ENCODE peak calls at places on chromosomes 2 and 18, in nine cellular contexts. K is left colon; N is stimulated activated CD8-positive, alpha-beta memory T cell treated with anti-CD3 and anti-CD28 coated beads, Interleukin-7, amount 100 ng/mL, for 1 hour; J is ELF-1; O is adrenal gland; M is effector CD4-positive, alpha-beta T cell; B is stimulated activated CD4-positive, alpha-beta T cell treated with anti-CD3 and anti-CD28 coated beads, TNF-alpha, amount 100 ng/mL, for 4 hours; T is erythroblast; E is NCI-H82. W is an unnamed sample.

GRCh38 chr2:52956115-52956514 is 811.5 kb upstream of the CHAC2 start:
- DNase-seq in K (no peak), N (no peak), J (no peak), O (no peak), M (no peak), B (no peak), T (no peak), E (peak; percentile 22), W (no peak)

GRCh38 chr18:3040881-3041280 is 27.9 kb upstream of the LPIN2 start:
- DNase-seq in K (no peak), N (no peak), J (no peak), O (no peak), M (no peak), B (no peak), T (no peak), E (no peak), W (no peak)

GRCh38 chr18:3525870-3526420 is 76.0 kb downstream of the TGIF1 start:
- DNase-seq in K (no peak), N (no peak), J (peak; percentile 14), O (no peak), M (no peak), B (no peak), T (no peak), E (no peak), W (peak; percentile 55)

GRCh38 chr18:33051397-33051796 is 278.6 kb upstream of the KLHL14 start:
- DNase-seq in K (no peak), N (no peak), J (no peak), O (no peak), M (no peak), B (no peak), T (no peak), E (peak; percentile 78), W (no peak)

GRCh38 chr2:209772316-209772715 is 684 bp downstream of the UNC80 start:
- DNase-seq in K (no peak), N (no peak), J (no peak), O (peak; percentile 13), M (no peak), B (no peak), T (no peak), E (peak; percentile 74), W (no peak)

GRCh38 chr2:37866535-37866934 is 58.6 kb upstream of the RMDN2 start:
- DNase-seq in K (no peak), N (no peak), J (no peak), O (no peak), M (no peak), B (no peak), T (no peak), E (no peak), W (no peak)

GRCh38 chr2:71548589-71549485 is 95.5 kb downstream of the DYSF start:
- DNase-seq in K (peak; percentile 80), N (peak; percentile 36), J (peak; percentile 88), O (peak; percentile 65), M (peak; percentile 47), B (peak; percentile 40), T (peak; percentile 66), E (peak; percentile 69), W (peak; percentile 85)

GRCh38 chr2:38512211-38512610 is 90.5 kb downstream of the HNRNPLL start:
- DNase-seq in K (no peak), N (no peak), J (peak; percentile 32), O (no peak), M (no peak), B (no peak), T (no peak), E (no peak), W (no peak)

GRCh38 chr18:59553273-59553672 is 143.9 kb downstream of the CCBE1 start:
- DNase-seq in K (no peak), N (no peak), J (no peak), O (no peak), M (no peak), B (no peak), T (no peak), E (no peak), W (no peak)

GRCh38 chr2:136023416-136023815 is 38.0 kb upstream of the DARS1 start:
- DNase-seq in K (no peak), N (no peak), J (no peak), O (no peak), M (no peak), B (no peak), T (no peak), E (no peak), W (no peak)

GRCh38 chr2:134446431-134447091 is 192.7 kb downstream of the MGAT5 start:
- DNase-seq in K (no peak), N (no peak), J (no peak), O (no peak), M (no peak), B (no peak), T (no peak), E (peak; percentile 92), W (no peak)

GRCh38 chr2:224611938-224612337 is 26.8 kb upstream of the CUL3 start:
- DNase-seq in K (no peak), N (no peak), J (peak; percentile 49), O (no peak), M (no peak), B (no peak), T (no peak), E (no peak), W (no peak)

GRCh38 chr2:47592381-47592780 is 189.4 kb downstream of the MSH2 start:
- DNase-seq in K (no peak), N (no peak), J (no peak), O (no peak), M (no peak), B (no peak), T (no peak), E (no peak), W (no peak)

GRCh38 chr2:39483530-39483929 is 46.4 kb upstream of the MAP4K3 start:
- DNase-seq in K (no peak), N (no peak), J (no peak), O (no peak), M (no peak), B (no peak), T (no peak), E (no peak), W (no peak)

GRCh38 chr18:62660741-62661140 is 54.6 kb upstream of the PHLPP1 start:
- DNase-seq in K (no peak), N (no peak), J (no peak), O (no peak), M (no peak), B (no peak), T (no peak), E (no peak), W (no peak)

GRCh38 chr2:238939074-238939473 is 91.2 kb downstream of the TWIST2 start:
- DNase-seq in K (no peak), N (no peak), J (no peak), O (no peak), M (no peak), B (no peak), T (no peak), E (no peak), W (no peak)

GRCh38 chr2:10599921-10600320 is 89.9 kb downstream of the NOL10 start:
- DNase-seq in K (no peak), N (no peak), J (no peak), O (peak; percentile 65), M (no peak), B (no peak), T (no peak), E (no peak), W (no peak)

GRCh38 chr2:179592167-179592936 is 269.1 kb downstream of the ZNF385B start:
- DNase-seq in K (no peak), N (no peak), J (no peak), O (no peak), M (no peak), B (no peak), T (no peak), E (no peak), W (no peak)

W was measured in K562.